ENCODE peak calls at places on chromosomes 12 and 14, in four cellular contexts. One of them, this sample, is unnamed.

GRCh38 chr14:88786715-88787114 is 6.0 kb downstream of the EML5 start:
- DNase-seq in K562: no peak
- DNase-seq in WTC11: no peak
- DNase-seq in GM12878: no peak
- DNase-seq in this sample: no peak

GRCh38 chr12:51507188-51507587 is 82.6 kb downstream of the SLC4A8 start:
- DNase-seq in GM12878: no peak
- DNase-seq in K562: no peak
- DNase-seq in WTC11: no peak
- DNase-seq in this sample: no peak

GRCh38 chr12:68106660-68107059 is 52.9 kb downstream of the IFNG start:
- DNase-seq in K562: no peak
- DNase-seq in WTC11: no peak
- DNase-seq in GM12878: no peak
- DNase-seq in this sample: no peak

GRCh38 chr12:93235881-93236280 is 141.8 kb upstream of the NUDT4 start:
- DNase-seq in WTC11: no peak
- DNase-seq in K562: no peak
- DNase-seq in GM12878: no peak
- DNase-seq in this sample: no peak

GRCh38 chr12:3049596-3050314 is 27.4 kb upstream of the TSPAN9 start:
- DNase-seq in K562: peak; percentile 2
- DNase-seq in GM12878: no peak
- DNase-seq in WTC11: peak; percentile 7
- DNase-seq in this sample: no peak

GRCh38 chr14:79325071-79325470 is 886.2 kb downstream of the DIO2 start:
- DNase-seq in K562: no peak
- DNase-seq in WTC11: no peak
- DNase-seq in GM12878: no peak
- DNase-seq in this sample: no peak

GRCh38 chr12:105237671-105238070 is 1.7 kb upstream of the APPL2 start:
- DNase-seq in WTC11: no peak
- DNase-seq in GM12878: no peak
- DNase-seq in K562: no peak
- DNase-seq in this sample: no peak

GRCh38 chr12:51980051-51980808 is 26.5 kb upstream of the TAMALIN start:
- DNase-seq in GM12878: no peak
- DNase-seq in K562: peak; percentile 88
- DNase-seq in WTC11: peak; percentile 68
- DNase-seq in this sample: peak; percentile 85

GRCh38 chr14:70896317-70896716 is 10.9 kb upstream of the PCNX1 start:
- DNase-seq in GM12878: no peak
- DNase-seq in WTC11: no peak
- DNase-seq in K562: no peak
- DNase-seq in this sample: no peak

GRCh38 chr14:76770521-76771431 is 9.5 kb downstream of the VASH1 start:
- DNase-seq in WTC11: no peak
- DNase-seq in K562: no peak
- DNase-seq in GM12878: no peak
- DNase-seq in this sample: no peak

GRCh38 chr12:124507188-124508109 is 60.0 kb downstream of the NCOR2 start:
- DNase-seq in WTC11: no peak
- DNase-seq in K562: no peak
- DNase-seq in GM12878: no peak
- DNase-seq in this sample: peak; percentile 61

GRCh38 chr12:65275627-65276026 is 2.9 kb upstream of the MSRB3 start:
- DNase-seq in GM12878: no peak
- DNase-seq in K562: no peak
- DNase-seq in WTC11: no peak
- DNase-seq in this sample: no peak

GRCh38 chr14:90060312-90060964 is 1.4 kb upstream of the KCNK13 start:
- DNase-seq in GM12878: no peak
- DNase-seq in WTC11: peak; percentile 81
- DNase-seq in K562: peak; percentile 63
- DNase-seq in this sample: peak; percentile 92

GRCh38 chr12:6230321-6231110 is 30.3 kb downstream of the CD9 start:
- DNase-seq in K562: no peak
- DNase-seq in WTC11: no peak
- DNase-seq in GM12878: peak; percentile 69
- DNase-seq in this sample: no peak

GRCh38 chr12:42741771-42742510 is 152.4 kb upstream of the PRICKLE1 start:
- DNase-seq in GM12878: no peak
- DNase-seq in WTC11: no peak
- DNase-seq in K562: no peak
- DNase-seq in this sample: no peak

GRCh38 chr12:104010800-104011199 is 39.2 kb downstream of the GLT8D2 start:
- DNase-seq in GM12878: no peak
- DNase-seq in K562: no peak
- DNase-seq in WTC11: no peak
- DNase-seq in this sample: no peak

GRCh38 chr12:104215638-104216297 is at the start of gene TXNRD1:
- DNase-seq in K562: peak; percentile 84
- DNase-seq in WTC11: peak; percentile 87
- DNase-seq in GM12878: peak; percentile 19
- DNase-seq in this sample: no peak

GRCh38 chr14:103165323-103165722 is 42.1 kb downstream of the TNFAIP2 start:
- DNase-seq in GM12878: no peak
- DNase-seq in K562: no peak
- DNase-seq in WTC11: no peak
- DNase-seq in this sample: no peak

GRCh38 chr14:35985504-35986218 is 159.5 kb downstream of the BRMS1L start:
- DNase-seq in K562: no peak
- DNase-seq in WTC11: no peak
- DNase-seq in GM12878: peak; percentile 41
- DNase-seq in this sample: no peak

GRCh38 chr12:83322816-83323215 is 636.1 kb downstream of the TMTC2 start:
- DNase-seq in K562: no peak
- DNase-seq in GM12878: no peak
- DNase-seq in WTC11: no peak
- DNase-seq in this sample: no peak

GRCh38 chr12:125651625-125652024 is 586.4 kb downstream of the AACS start:
- DNase-seq in WTC11: no peak
- DNase-seq in GM12878: no peak
- DNase-seq in K562: no peak
- DNase-seq in this sample: no peak

GRCh38 chr12:113240395-113240794 is 19.1 kb downstream of the TPCN1 start:
- DNase-seq in WTC11: no peak
- DNase-seq in K562: no peak
- DNase-seq in GM12878: no peak
- DNase-seq in this sample: no peak

GRCh38 chr12:113239811-113240331 is 18.6 kb downstream of the TPCN1 start:
- DNase-seq in WTC11: no peak
- DNase-seq in K562: no peak
- DNase-seq in GM12878: no peak
- DNase-seq in this sample: no peak

GRCh38 chr12:113241191-113242017 is 20.1 kb downstream of the TPCN1 start:
- DNase-seq in K562: no peak
- DNase-seq in WTC11: no peak
- DNase-seq in GM12878: no peak
- DNase-seq in this sample: no peak

GRCh38 chr12:113242560-113242959 is 21.3 kb downstream of the TPCN1 start:
- DNase-seq in WTC11: no peak
- DNase-seq in K562: no peak
- DNase-seq in GM12878: no peak
- DNase-seq in this sample: no peak

DNA sequence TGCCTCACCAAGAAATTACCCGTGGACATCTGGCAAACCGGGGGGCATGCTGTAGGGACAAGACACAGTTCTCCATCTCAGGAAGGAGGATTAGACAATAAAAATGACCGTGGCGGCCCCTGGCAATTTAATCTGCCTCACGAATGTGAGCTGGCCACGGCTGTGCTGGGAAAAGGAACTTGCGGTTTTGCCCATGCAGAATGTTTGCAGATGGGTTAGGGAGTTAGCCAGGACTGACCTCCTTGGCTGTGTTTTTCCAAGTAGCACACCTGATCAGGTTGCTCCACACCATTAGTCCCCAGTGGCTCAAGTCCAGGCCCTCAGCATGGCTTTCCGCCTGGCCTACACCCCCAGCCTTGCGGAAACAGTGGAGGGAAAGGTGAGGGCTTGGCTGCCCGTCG is 20.8 kb downstream of the TPCN1 start:
- DNase-seq in K562: no peak
- DNase-seq in WTC11: no peak
- DNase-seq in GM12878: no peak
- DNase-seq in this sample: no peak
- TF ChIP-seq USF1 in K562: no peak
- TF ChIP-seq USF1 in WTC11: no peak
- TF ChIP-seq USF1 in GM12878: no peak
- TF ChIP-seq USF1 in this sample: no peak

GRCh38 chr12:76272292-76272691 is 75.9 kb downstream of the BBS10 start:
- DNase-seq in GM12878: no peak
- DNase-seq in WTC11: no peak
- DNase-seq in K562: no peak
- DNase-seq in this sample: no peak

GRCh38 chr12:76274699-76275098 is 73.5 kb downstream of the BBS10 start:
- DNase-seq in GM12878: no peak
- DNase-seq in K562: no peak
- DNase-seq in WTC11: no peak
- DNase-seq in this sample: no peak

GRCh38 chr12:76266797-76267196 is 81.4 kb downstream of the BBS10 start:
- DNase-seq in K562: no peak
- DNase-seq in GM12878: no peak
- DNase-seq in WTC11: no peak
- DNase-seq in this sample: no peak

GRCh38 chr12:76268267-76268666 is 79.9 kb downstream of the BBS10 start:
- DNase-seq in WTC11: no peak
- DNase-seq in GM12878: no peak
- DNase-seq in K562: no peak
- DNase-seq in this sample: no peak

GRCh38 chr12:76270657-76271358 is 77.4 kb downstream of the BBS10 start:
- DNase-seq in K562: no peak
- DNase-seq in GM12878: no peak
- DNase-seq in WTC11: no peak
- DNase-seq in this sample: no peak
- TF ChIP-seq USF1 in K562: no peak
- TF ChIP-seq USF1 in GM12878: no peak
- TF ChIP-seq USF1 in WTC11: no peak
- TF ChIP-seq USF1 in this sample: no peak

GRCh38 chr12:119090276-119090675 is 88.5 kb upstream of the HSPB8 start:
- DNase-seq in GM12878: no peak
- DNase-seq in K562: no peak
- DNase-seq in WTC11: no peak
- DNase-seq in this sample: no peak
- TF ChIP-seq USF1 in GM12878: no peak
- TF ChIP-seq USF1 in K562: no peak
- TF ChIP-seq USF1 in WTC11: no peak
- TF ChIP-seq USF1 in this sample: no peak

GRCh38 chr12:113960030-113960429 is 6.1 kb downstream of the RBM19 start:
- DNase-seq in GM12878: no peak
- DNase-seq in WTC11: no peak
- DNase-seq in K562: no peak
- DNase-seq in this sample: no peak

GRCh38 chr12:113959096-113959495 is 7.0 kb downstream of the RBM19 start:
- DNase-seq in WTC11: no peak
- DNase-seq in K562: no peak
- DNase-seq in GM12878: no peak
- DNase-seq in this sample: no peak

GRCh38 chr12:113962733-113963132 is 3.4 kb downstream of the RBM19 start:
- DNase-seq in K562: no peak
- DNase-seq in WTC11: no peak
- DNase-seq in GM12878: no peak
- DNase-seq in this sample: no peak

GRCh38 chr12:113958108-113958507 is 8.0 kb downstream of the RBM19 start:
- DNase-seq in WTC11: no peak
- DNase-seq in GM12878: no peak
- DNase-seq in K562: no peak
- DNase-seq in this sample: no peak

GRCh38 chr12:113961921-113962710 is 4.0 kb downstream of the RBM19 start:
- DNase-seq in WTC11: no peak
- DNase-seq in K562: no peak
- DNase-seq in GM12878: peak; percentile 71
- DNase-seq in this sample: no peak
- TF ChIP-seq USF1 in WTC11: no peak
- TF ChIP-seq USF1 in K562: no peak
- TF ChIP-seq USF1 in GM12878: no peak
- TF ChIP-seq USF1 in this sample: no peak

GRCh38 chr12:62261876-62262275 is 1.7 kb downstream of the USP15 start:
- DNase-seq in GM12878: no peak
- DNase-seq in K562: no peak
- DNase-seq in WTC11: no peak
- DNase-seq in this sample: no peak

GRCh38 chr12:62267026-62267425 is 6.8 kb downstream of the USP15 start:
- DNase-seq in K562: no peak
- DNase-seq in WTC11: no peak
- DNase-seq in GM12878: no peak
- DNase-seq in this sample: no peak

GRCh38 chr12:62260733-62261683 is 804 bp downstream of the USP15 start:
- DNase-seq in GM12878: peak; percentile 73
- DNase-seq in K562: peak; percentile 52
- DNase-seq in WTC11: no peak
- DNase-seq in this sample: peak; percentile 23

GRCh38 chr12:62265511-62265910 is 5.3 kb downstream of the USP15 start:
- DNase-seq in K562: no peak
- DNase-seq in GM12878: no peak
- DNase-seq in WTC11: no peak
- DNase-seq in this sample: no peak

DNA sequence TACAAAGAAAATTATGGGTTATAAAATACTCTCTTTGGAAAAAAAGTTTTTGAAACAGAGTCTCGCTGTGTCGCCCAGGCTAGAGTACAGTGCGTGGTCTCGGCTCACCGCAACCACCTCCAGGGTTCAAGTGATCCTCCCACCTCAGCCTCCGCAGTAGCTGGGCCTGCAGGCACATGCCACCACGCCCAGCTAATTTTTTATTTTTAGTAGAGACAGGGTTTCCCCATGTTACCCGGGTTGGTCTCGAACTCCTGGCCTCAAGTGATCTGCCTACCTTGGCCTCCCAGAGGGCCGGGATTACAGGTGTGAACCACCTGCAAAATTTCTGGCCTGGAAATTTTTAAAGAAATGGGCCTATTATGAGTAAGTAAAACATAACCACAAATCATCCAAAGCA is 3.8 kb downstream of the USP15 start:
- DNase-seq in WTC11: no peak
- DNase-seq in GM12878: no peak
- DNase-seq in K562: no peak
- DNase-seq in this sample: no peak
- TF ChIP-seq USF1 in WTC11: no peak
- TF ChIP-seq USF1 in GM12878: no peak
- TF ChIP-seq USF1 in K562: no peak
- TF ChIP-seq USF1 in this sample: no peak

DNA sequence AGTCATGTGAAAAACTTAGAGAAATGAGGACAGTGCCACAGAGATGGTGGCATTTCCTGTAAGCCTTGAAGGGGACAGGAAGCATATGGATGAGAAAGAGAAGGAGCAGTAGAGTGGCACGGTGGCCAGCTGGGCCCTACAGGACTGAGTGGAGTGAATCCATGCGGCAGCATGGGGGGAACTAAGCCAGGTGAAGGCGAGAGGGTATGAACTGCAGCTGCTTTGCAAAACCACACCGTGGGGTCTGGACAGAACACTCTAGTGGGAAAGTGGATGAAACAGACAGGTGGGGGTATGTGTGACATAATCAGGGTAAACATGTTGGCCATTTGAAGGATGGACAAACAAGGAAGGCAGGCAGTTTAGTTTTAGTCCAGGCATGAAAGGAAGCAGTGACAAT is 10.4 kb upstream of the SYCP3 start:
- DNase-seq in GM12878: no peak
- DNase-seq in WTC11: no peak
- DNase-seq in K562: no peak
- DNase-seq in this sample: no peak
- TF ChIP-seq USF1 in GM12878: no peak
- TF ChIP-seq USF1 in WTC11: no peak
- TF ChIP-seq USF1 in K562: no peak
- TF ChIP-seq USF1 in this sample: no peak